ENCODE peak calls at places on chromosomes 13 and 19, in ten cellular contexts. One of them, this sample, is unnamed.

GRCh38 chr13:39410089-39410901 is 192.7 kb downstream of the LHFPL6 start:
- DNase-seq in H9: no peak
- DNase-seq in H1: no peak
- DNase-seq in SK-N-MC: peak; percentile 76
- DNase-seq in neuronal stem cell: no peak
- DNase-seq in PC-3: no peak
- DNase-seq in adipocyte: peak; percentile 88
- DNase-seq in mesenchymal stem cell: peak; percentile 41
- DNase-seq in endodermal cell: no peak
- DNase-seq in IMR-90: peak; percentile 60
- DNase-seq in this sample: no peak

GRCh38 chr13:43085545-43085944 is 62.2 kb downstream of the DNAJC15 start:
- DNase-seq in H9: no peak
- DNase-seq in H1: no peak
- DNase-seq in SK-N-MC: peak; percentile 14
- DNase-seq in neuronal stem cell: no peak
- DNase-seq in PC-3: peak; percentile 67
- DNase-seq in adipocyte: peak; percentile 80
- DNase-seq in mesenchymal stem cell: peak; percentile 52
- DNase-seq in endodermal cell: no peak
- DNase-seq in IMR-90: peak; percentile 61
- DNase-seq in this sample: no peak

GRCh38 chr19:2841858-2842574 is 741 bp downstream of the ZNF555 start:
- DNase-seq in H9: no peak
- DNase-seq in H1: no peak
- DNase-seq in SK-N-MC: no peak
- DNase-seq in neuronal stem cell: no peak
- DNase-seq in PC-3: no peak
- DNase-seq in adipocyte: peak; percentile 30
- DNase-seq in mesenchymal stem cell: no peak
- DNase-seq in endodermal cell: peak; percentile 51
- DNase-seq in IMR-90: no peak
- DNase-seq in this sample: no peak

GRCh38 chr19:4981681-4981958 is 12.7 kb downstream of the KDM4B start:
- DNase-seq in H9: no peak
- DNase-seq in H1: no peak
- DNase-seq in SK-N-MC: no peak
- DNase-seq in neuronal stem cell: no peak
- DNase-seq in PC-3: no peak
- DNase-seq in adipocyte: no peak
- DNase-seq in mesenchymal stem cell: no peak
- DNase-seq in endodermal cell: no peak
- DNase-seq in IMR-90: no peak
- DNase-seq in this sample: no peak

GRCh38 chr19:35731779-35732405 is 10.4 kb downstream of the IGFLR1 start:
- DNase-seq in H9: no peak
- DNase-seq in H1: no peak
- DNase-seq in SK-N-MC: no peak
- DNase-seq in neuronal stem cell: no peak
- DNase-seq in PC-3: no peak
- DNase-seq in adipocyte: no peak
- DNase-seq in mesenchymal stem cell: no peak
- DNase-seq in endodermal cell: no peak
- DNase-seq in IMR-90: no peak
- DNase-seq in this sample: no peak

GRCh38 chr13:99471231-99472202 is 29.8 kb upstream of the TM9SF2 start:
- DNase-seq in H9: no peak
- DNase-seq in H1: no peak
- DNase-seq in SK-N-MC: no peak
- DNase-seq in neuronal stem cell: no peak
- DNase-seq in PC-3: peak; percentile 65
- DNase-seq in adipocyte: no peak
- DNase-seq in mesenchymal stem cell: no peak
- DNase-seq in endodermal cell: no peak
- DNase-seq in IMR-90: peak; percentile 30
- DNase-seq in this sample: no peak

GRCh38 chr13:38530492-38530891 is 156.4 kb upstream of the FREM2 start:
- DNase-seq in H9: no peak
- DNase-seq in H1: no peak
- DNase-seq in SK-N-MC: no peak
- DNase-seq in neuronal stem cell: no peak
- DNase-seq in PC-3: peak; percentile 33
- DNase-seq in adipocyte: peak; percentile 77
- DNase-seq in mesenchymal stem cell: peak; percentile 5
- DNase-seq in endodermal cell: no peak
- DNase-seq in IMR-90: peak; percentile 1
- DNase-seq in this sample: no peak

GRCh38 chr19:2494084-2494446 is 18.1 kb downstream of the GADD45B start:
- DNase-seq in H9: no peak
- DNase-seq in H1: no peak
- DNase-seq in SK-N-MC: no peak
- DNase-seq in neuronal stem cell: no peak
- DNase-seq in PC-3: peak; percentile 38
- DNase-seq in adipocyte: peak; percentile 62
- DNase-seq in mesenchymal stem cell: peak; percentile 86
- DNase-seq in endodermal cell: no peak
- DNase-seq in IMR-90: peak; percentile 65
- DNase-seq in this sample: no peak

GRCh38 chr13:75993823-75994222 is 357.7 kb downstream of the LMO7 start:
- DNase-seq in H9: no peak
- DNase-seq in H1: no peak
- DNase-seq in SK-N-MC: no peak
- DNase-seq in neuronal stem cell: no peak
- DNase-seq in PC-3: peak; percentile 70
- DNase-seq in adipocyte: no peak
- DNase-seq in mesenchymal stem cell: no peak
- DNase-seq in endodermal cell: no peak
- DNase-seq in IMR-90: peak; percentile 3
- DNase-seq in this sample: no peak

DNA sequence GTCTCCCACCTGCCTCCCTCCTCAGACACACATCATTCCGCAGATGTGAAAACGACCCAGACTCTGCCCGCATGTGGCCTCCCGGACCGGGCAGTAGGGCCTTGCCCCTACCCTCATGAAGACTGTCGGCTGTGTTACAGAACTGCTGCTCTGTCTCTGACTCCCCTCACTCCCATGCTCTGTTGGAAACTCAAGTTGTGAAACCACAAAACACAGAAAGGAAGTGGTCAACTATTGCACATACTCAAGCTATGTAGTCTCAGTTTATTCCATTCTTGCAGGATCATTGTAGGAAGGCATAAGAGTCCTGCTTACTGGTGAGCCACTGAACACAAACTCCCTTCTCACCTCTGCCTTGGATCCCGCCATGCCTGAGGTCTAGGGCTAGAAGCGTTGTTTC is 129.6 kb downstream of the DLEU7 start:
- DNase-seq in H9: no peak
- DNase-seq in H1: no peak
- DNase-seq in SK-N-MC: no peak
- DNase-seq in neuronal stem cell: no peak
- DNase-seq in PC-3: peak; percentile 31
- DNase-seq in adipocyte: peak; percentile 61
- DNase-seq in mesenchymal stem cell: peak; percentile 95
- DNase-seq in endodermal cell: no peak
- DNase-seq in IMR-90: peak; percentile 59
- DNase-seq in this sample: no peak
- H3K9ac ChIP-seq in H9: no peak overlapping the region
- H3K9ac ChIP-seq in H1: no peak overlapping the region
- H3K9ac ChIP-seq in SK-N-MC: no peak overlapping the region
- H3K9ac ChIP-seq in neuronal stem cell: no peak overlapping the region
- H3K9ac ChIP-seq in PC-3: no peak overlapping the region
- H3K9ac ChIP-seq in adipocyte: no peak overlapping the region
- H3K9ac ChIP-seq in mesenchymal stem cell: no peak overlapping the region
- H3K9ac ChIP-seq in endodermal cell: no peak overlapping the region
- H3K9ac ChIP-seq in IMR-90: no peak overlapping the region
- H3K9ac ChIP-seq in this sample: no peak overlapping the region

GRCh38 chr19:39946532-39946931 is 12.1 kb upstream of the FCGBP start:
- DNase-seq in H9: no peak
- DNase-seq in H1: no peak
- DNase-seq in SK-N-MC: no peak
- DNase-seq in neuronal stem cell: no peak
- DNase-seq in PC-3: peak; percentile 42
- DNase-seq in adipocyte: no peak
- DNase-seq in mesenchymal stem cell: no peak
- DNase-seq in endodermal cell: no peak
- DNase-seq in IMR-90: no peak
- DNase-seq in this sample: no peak

GRCh38 chr19:39953915-39954314 is 17.1 kb upstream of the PSMC4 start:
- DNase-seq in H9: no peak
- DNase-seq in H1: no peak
- DNase-seq in SK-N-MC: no peak
- DNase-seq in neuronal stem cell: no peak
- DNase-seq in PC-3: no peak
- DNase-seq in adipocyte: no peak
- DNase-seq in mesenchymal stem cell: no peak
- DNase-seq in endodermal cell: no peak
- DNase-seq in IMR-90: no peak
- DNase-seq in this sample: no peak

GRCh38 chr19:39949026-39949747 is 14.8 kb upstream of the FCGBP start:
- DNase-seq in H9: no peak
- DNase-seq in H1: no peak
- DNase-seq in SK-N-MC: no peak
- DNase-seq in neuronal stem cell: no peak
- DNase-seq in PC-3: no peak
- DNase-seq in adipocyte: no peak
- DNase-seq in mesenchymal stem cell: no peak
- DNase-seq in endodermal cell: no peak
- DNase-seq in IMR-90: no peak
- DNase-seq in this sample: no peak

GRCh38 chr19:39951065-39951650 is 16.7 kb upstream of the FCGBP start:
- DNase-seq in H9: no peak
- DNase-seq in H1: no peak
- DNase-seq in SK-N-MC: no peak
- DNase-seq in neuronal stem cell: no peak
- DNase-seq in PC-3: no peak
- DNase-seq in adipocyte: no peak
- DNase-seq in mesenchymal stem cell: no peak
- DNase-seq in endodermal cell: no peak
- DNase-seq in IMR-90: no peak
- DNase-seq in this sample: no peak

DNA sequence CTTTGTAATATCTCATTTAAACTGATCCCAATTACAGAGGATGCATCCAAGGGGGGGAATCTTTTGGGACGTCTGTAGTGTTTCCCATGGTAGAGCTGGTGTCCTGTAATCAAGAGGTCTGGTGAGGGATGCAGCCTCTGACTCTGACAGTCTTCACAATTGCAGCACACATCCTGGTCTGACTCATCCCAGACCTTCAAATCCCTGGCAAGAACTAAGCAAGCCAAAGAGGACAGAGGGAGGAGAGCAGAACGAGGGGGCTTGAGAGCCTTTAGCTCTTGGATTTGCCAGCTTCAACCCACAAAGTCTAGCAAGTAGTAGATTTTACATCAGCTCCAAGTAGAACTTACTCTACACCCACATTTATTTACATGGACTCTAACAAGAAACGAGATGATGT is 17.3 kb upstream of the FCGBP start:
- DNase-seq in H9: no peak
- DNase-seq in H1: no peak
- DNase-seq in SK-N-MC: no peak
- DNase-seq in neuronal stem cell: no peak
- DNase-seq in PC-3: peak; percentile 38
- DNase-seq in adipocyte: peak; percentile 31
- DNase-seq in mesenchymal stem cell: peak; percentile 23
- DNase-seq in endodermal cell: no peak
- DNase-seq in IMR-90: peak; percentile 61
- DNase-seq in this sample: no peak
- H3K9ac ChIP-seq in H9: no peak overlapping the region
- H3K9ac ChIP-seq in H1: no peak overlapping the region
- H3K9ac ChIP-seq in SK-N-MC: no peak overlapping the region
- H3K9ac ChIP-seq in neuronal stem cell: no peak overlapping the region
- H3K9ac ChIP-seq in PC-3: no peak overlapping the region
- H3K9ac ChIP-seq in adipocyte: no peak overlapping the region
- H3K9ac ChIP-seq in mesenchymal stem cell: peak overlapping the region; percentile 7
- H3K9ac ChIP-seq in endodermal cell: no peak overlapping the region
- H3K9ac ChIP-seq in IMR-90: no peak overlapping the region
- H3K9ac ChIP-seq in this sample: no peak overlapping the region

DNA sequence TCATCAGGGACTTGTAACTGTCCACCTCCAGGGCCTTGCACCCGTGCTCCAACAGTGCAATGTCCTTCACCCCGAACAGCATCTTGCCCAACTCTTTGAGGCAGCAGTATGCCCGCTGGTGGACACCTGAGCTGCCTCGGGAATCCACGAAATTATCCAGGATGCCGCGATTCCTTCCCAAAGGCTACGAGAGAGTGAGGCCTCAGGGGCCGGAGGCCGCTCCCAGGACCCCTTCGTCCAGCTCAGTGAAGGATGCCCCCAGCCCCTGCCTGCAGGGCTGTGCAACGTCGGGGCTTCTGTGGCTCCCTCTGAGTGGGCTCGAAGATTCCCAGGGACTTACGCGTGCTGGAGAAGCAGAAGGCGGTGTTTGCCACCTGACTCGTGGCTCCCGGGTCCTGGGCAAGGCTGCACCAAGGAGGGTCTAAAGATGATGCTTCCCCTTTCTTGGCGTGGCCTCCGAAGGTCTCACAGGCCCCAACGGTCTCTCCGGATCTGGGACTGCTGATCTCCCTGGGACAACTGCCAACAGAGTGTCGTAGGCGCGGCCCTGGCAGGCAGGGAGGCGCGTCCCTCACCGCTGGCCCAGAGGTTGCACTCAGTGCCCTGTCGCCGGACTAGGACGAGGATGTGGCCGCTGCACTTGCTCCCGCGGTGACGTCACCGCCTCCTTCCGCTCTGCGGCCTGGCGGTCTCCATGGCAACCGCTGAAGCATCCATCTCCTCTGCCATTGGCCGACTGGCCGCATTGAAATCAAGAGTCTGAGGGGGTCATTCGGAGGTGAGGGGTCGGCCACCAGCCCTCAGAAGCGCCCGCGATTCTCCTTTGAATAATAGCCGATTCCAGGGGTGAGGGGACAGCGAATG is at the start of gene PNMA8C:
- DNase-seq in H9: peak; percentile 93
- DNase-seq in H1: no peak
- DNase-seq in SK-N-MC: no peak
- DNase-seq in neuronal stem cell: peak; percentile 89
- DNase-seq in PC-3: no peak
- DNase-seq in adipocyte: peak; percentile 75
- DNase-seq in mesenchymal stem cell: peak; percentile 61
- DNase-seq in endodermal cell: peak; percentile 92
- DNase-seq in IMR-90: peak; percentile 63
- DNase-seq in this sample: no peak
- H3K9ac ChIP-seq in H9: no peak within 1 kb of the TSS
- H3K9ac ChIP-seq in H1: peak within 1 kb of the TSS; percentile 2
- H3K9ac ChIP-seq in SK-N-MC: no peak within 1 kb of the TSS
- H3K9ac ChIP-seq in neuronal stem cell: peak within 1 kb of the TSS; percentile 85
- H3K9ac ChIP-seq in PC-3: no peak within 1 kb of the TSS
- H3K9ac ChIP-seq in adipocyte: no peak within 1 kb of the TSS
- H3K9ac ChIP-seq in mesenchymal stem cell: peak within 1 kb of the TSS; percentile 17
- H3K9ac ChIP-seq in endodermal cell: no peak within 1 kb of the TSS
- H3K9ac ChIP-seq in IMR-90: no peak within 1 kb of the TSS
- H3K9ac ChIP-seq in this sample: no peak within 1 kb of the TSS

DNA sequence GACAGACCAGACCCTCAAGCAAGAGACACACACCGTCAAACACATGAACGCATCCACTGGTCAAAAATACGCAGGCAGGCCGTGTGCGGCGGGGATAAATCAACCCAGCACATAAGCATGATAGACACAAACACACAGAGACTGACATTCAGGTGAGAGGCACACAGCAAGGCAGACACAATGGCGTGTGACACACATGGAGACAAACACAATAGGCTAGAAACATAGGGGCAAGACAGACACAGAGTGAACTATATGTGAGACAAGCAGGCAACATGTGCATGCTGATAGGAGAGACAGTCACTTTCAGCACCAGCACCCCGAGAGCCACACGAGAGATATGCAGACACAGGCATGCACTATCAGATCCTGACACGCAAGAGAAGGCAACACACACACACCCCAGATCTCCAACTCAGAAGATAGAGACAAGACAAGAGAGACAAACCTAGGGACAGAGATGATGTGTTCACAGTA is 6.9 kb upstream of the JUNB start:
- DNase-seq in H9: no peak
- DNase-seq in H1: no peak
- DNase-seq in SK-N-MC: no peak
- DNase-seq in neuronal stem cell: no peak
- DNase-seq in PC-3: no peak
- DNase-seq in adipocyte: peak; percentile 26
- DNase-seq in mesenchymal stem cell: peak; percentile 82
- DNase-seq in endodermal cell: no peak
- DNase-seq in IMR-90: peak; percentile 46
- DNase-seq in this sample: no peak
- H3K9ac ChIP-seq in H9: no peak overlapping the region
- H3K9ac ChIP-seq in H1: no peak overlapping the region
- H3K9ac ChIP-seq in SK-N-MC: no peak overlapping the region
- H3K9ac ChIP-seq in neuronal stem cell: peak overlapping the region; percentile 56
- H3K9ac ChIP-seq in PC-3: peak overlapping the region; percentile 73
- H3K9ac ChIP-seq in adipocyte: no peak overlapping the region
- H3K9ac ChIP-seq in mesenchymal stem cell: peak overlapping the region; percentile 0
- H3K9ac ChIP-seq in endodermal cell: no peak overlapping the region
- H3K9ac ChIP-seq in IMR-90: no peak overlapping the region
- H3K9ac ChIP-seq in this sample: peak overlapping the region; percentile 71